ENCODE peak calls at places on chromosomes 3 and 15, in four cellular contexts. V is B cell, B is ovary, J is mesothelial cell of epicardium. L is an unnamed sample.

GRCh38 chr3:140276698-140277097 is 341.7 kb downstream of the CLSTN2 start:
- DNase-seq in V (no peak), B (no peak), J (no peak), L (no peak)

GRCh38 chr3:27639271-27639670 is 82.9 kb downstream of the EOMES start:
- DNase-seq in V (no peak), B (no peak), J (no peak), L (no peak)

GRCh38 chr3:127226946-127227842 is 34.3 kb downstream of the PRR23E start:
- DNase-seq in V (no peak), B (no peak), J (no peak), L (no peak)

GRCh38 chr15:53611145-53611920 is 148.1 kb downstream of the WDR72 start:
- DNase-seq in V (no peak), B (no peak), J (no peak), L (no peak)

GRCh38 chr15:38818156-38818745 is 253.6 kb upstream of the RASGRP1 start:
- DNase-seq in V (no peak), B (no peak), J (no peak), L (no peak)

GRCh38 chr3:154240235-154240634 is 84.1 kb downstream of the DHX36 start:
- DNase-seq in V (no peak), B (no peak), J (no peak), L (no peak)

GRCh38 chr3:172391592-172392302 is 56.5 kb downstream of the GHSR start:
- DNase-seq in V (no peak), B (no peak), J (no peak), L (no peak)

GRCh38 chr3:105328338-105328730 is 38.4 kb upstream of the ALCAM start:
- DNase-seq in V (no peak), B (no peak), J (no peak), L (no peak)

GRCh38 chr15:25173241-25174028 is 218.6 kb downstream of the SNRPN start:
- DNase-seq in V (peak; percentile 4), B (no peak), J (no peak), L (no peak)

GRCh38 chr3:186194451-186194811 is 85.5 kb upstream of the ETV5 start:
- DNase-seq in V (no peak), B (no peak), J (no peak), L (no peak)

GRCh38 chr3:4985330-4986174 is 6.3 kb downstream of the BHLHE40 start:
- DNase-seq in V (no peak), B (peak; percentile 49), J (no peak), L (no peak)

GRCh38 chr15:37682304-37682703 is 252.1 kb upstream of the TMCO5A start:
- DNase-seq in V (no peak), B (no peak), J (no peak), L (no peak)

GRCh38 chr3:57738406-57738805 is 17.7 kb upstream of the SLMAP start:
- DNase-seq in V (no peak), B (no peak), J (no peak), L (no peak)

GRCh38 chr3:139280027-139280671 is 63.7 kb upstream of the MRPS22 start:
- DNase-seq in V (no peak), B (no peak), J (no peak), L (no peak)

GRCh38 chr3:146528954-146529353 is 15.5 kb downstream of the PLSCR1 start:
- DNase-seq in V (no peak), B (no peak), J (no peak), L (no peak)

GRCh38 chr3:184631339-184631965 is 69.9 kb downstream of the EPHB3 start:
- DNase-seq in V (no peak), B (no peak), J (no peak), L (no peak)

GRCh38 chr3:125916376-125916978 is 52.5 kb upstream of the ROPN1B start:
- DNase-seq in V (peak; percentile 88), B (peak; percentile 99), J (peak; percentile 95), L (no peak)

GRCh38 chr15:55652363-55652762 is 64.2 kb upstream of the PYGO1 start:
- DNase-seq in V (no peak), B (no peak), J (no peak), L (no peak)

GRCh38 chr3:5122741-5123706 is 932 bp downstream of the ARL8B start:
- DNase-seq in V (peak; percentile 41), B (no peak), J (no peak), L (peak; percentile 63)

GRCh38 chr3:124620600-124621063 is 109.6 kb upstream of the UMPS start:
- DNase-seq in V (no peak), B (peak; percentile 31), J (no peak), L (peak; percentile 82)

GRCh38 chr3:46564190-46565112 is 1.7 kb downstream of the LRRC2 start:
- DNase-seq in V (no peak), B (no peak), J (no peak), L (no peak)

GRCh38 chr15:41043276-41043675 is 72.8 kb downstream of the INO80 start:
- DNase-seq in V (no peak), B (no peak), J (no peak), L (no peak)

GRCh38 chr3:45509768-45510129 is 84.8 kb upstream of the LIMD1 start:
- DNase-seq in V (no peak), B (no peak), J (no peak), L (no peak)

DNA sequence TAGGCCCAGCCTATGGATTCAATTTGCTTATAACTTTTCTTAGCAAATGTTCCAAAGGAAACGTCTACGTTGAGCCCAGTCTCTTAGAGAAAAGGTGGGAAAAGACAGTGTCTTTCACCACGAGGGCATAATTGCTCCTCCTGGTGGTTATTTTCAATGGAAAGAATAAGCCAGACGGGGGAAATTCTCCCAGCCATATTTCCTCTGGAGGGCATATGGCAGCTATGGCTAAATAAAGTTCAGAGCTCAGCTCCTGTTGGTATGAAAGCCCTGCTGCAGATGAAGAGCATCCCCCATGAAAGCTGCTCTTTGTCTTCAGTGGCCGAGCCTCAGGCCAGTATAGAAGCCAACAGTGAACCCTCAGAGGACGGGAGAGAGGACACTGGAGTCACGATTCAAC is 297.9 kb downstream of the RYR3 start:
- DNase-seq in V (no peak), B (no peak), J (no peak), L (no peak)
- TF ChIP-seq CTCF in V (no peak), B (no peak), J (no peak), L (no peak)

GRCh38 chr3:98613616-98614015 is 20.2 kb upstream of the CPOX start:
- DNase-seq in V (no peak), B (no peak), J (no peak), L (no peak)
- TF ChIP-seq CTCF in V (no peak), B (no peak), J (no peak), L (no peak)

GRCh38 chr3:107272885-107273284 is 104.4 kb upstream of the CCDC54 start:
- DNase-seq in V (no peak), B (no peak), J (no peak), L (no peak)
- TF ChIP-seq CTCF in V (no peak), B (no peak), J (no peak), L (no peak)

GRCh38 chr3:22685598-22685997 is 517.5 kb upstream of the UBE2E2 start:
- DNase-seq in V (no peak), B (no peak), J (no peak), L (no peak)
- TF ChIP-seq CTCF in V (no peak), B (no peak), J (no peak), L (no peak)

DNA sequence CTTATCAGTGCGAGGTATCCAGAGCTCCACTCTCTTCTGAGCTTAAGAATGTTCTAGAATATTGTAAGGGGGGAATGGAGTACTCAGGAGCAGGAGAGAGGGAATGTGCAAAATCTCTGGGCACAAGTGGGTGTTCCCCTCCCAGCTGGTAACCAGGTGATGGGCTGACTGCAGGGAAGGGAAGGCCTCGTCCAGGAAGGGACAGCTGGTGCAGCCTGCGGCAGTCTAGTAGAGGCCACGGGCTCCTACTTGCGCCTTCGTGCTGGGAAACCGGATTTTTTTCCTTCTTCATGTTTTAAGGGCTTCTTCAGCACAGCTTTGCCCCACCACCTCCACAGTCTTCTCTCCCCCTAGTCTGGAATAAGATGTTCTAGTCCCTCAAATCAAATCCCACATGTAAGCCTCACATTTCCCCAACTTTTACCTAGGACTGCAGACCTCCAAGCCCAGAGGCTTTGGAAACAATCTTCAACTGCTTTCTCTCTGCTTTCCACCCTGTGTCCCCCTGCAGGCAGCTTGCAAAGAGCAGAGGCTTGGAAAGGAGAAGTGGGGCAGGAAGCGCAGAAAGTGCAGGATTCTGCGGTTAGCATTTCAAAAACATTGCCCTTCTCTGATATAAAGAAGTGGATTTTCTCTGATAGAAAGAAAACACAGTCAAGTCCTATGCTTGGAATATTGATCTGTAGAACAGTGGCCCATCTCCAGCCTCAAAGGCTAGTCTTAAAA is 11.9 kb upstream of the CGNL1 start:
- DNase-seq in V (no peak), B (no peak), J (no peak), L (peak; percentile 53)
- TF ChIP-seq CTCF in V (no peak), B (no peak), J (no peak), L (peak; percentile 48)